ENCODE peak calls at places on chromosomes 2 and 18, in four cellular contexts. G is CD4-positive, alpha-beta memory T cell; K is ovary; Q is effector memory CD4-positive, alpha-beta T cell. X is an unnamed sample.

GRCh38 chr2:206556357-206556949 is 85.8 kb upstream of the FAM237A start:
- DNase-seq in G (peak; percentile 37), K (no peak), Q (no peak), X (peak; percentile 21)

GRCh38 chr18:44548291-44549221 is 132.1 kb upstream of the SETBP1 start:
- DNase-seq in Q (no peak), K (peak; percentile 24), G (no peak), X (peak; percentile 55)

GRCh38 chr2:57516740-57517340 is 529.8 kb upstream of the VRK2 start:
- DNase-seq in Q (no peak), K (no peak), G (peak; percentile 10), X (no peak)

GRCh38 chr2:240441326-240441992 is 6.0 kb downstream of the GPC1 start:
- DNase-seq in G (no peak), Q (no peak), K (no peak), X (no peak)

GRCh38 chr2:54891901-54892300 is 158.3 kb downstream of the RTN4 start:
- DNase-seq in G (no peak), K (no peak), Q (no peak), X (no peak)

GRCh38 chr2:179550849-179551248 is 286.2 kb upstream of the SESTD1 start:
- DNase-seq in G (no peak), Q (no peak), K (no peak), X (no peak)

GRCh38 chr2:216533504-216534068 is 34.9 kb downstream of the RPL37A start:
- DNase-seq in K (no peak), G (no peak), Q (no peak), X (no peak)

GRCh38 chr2:1594281-1595171 is 149.8 kb downstream of the PXDN start:
- DNase-seq in G (no peak), Q (no peak), K (no peak), X (no peak)

GRCh38 chr2:25164526-25164925 is 3.9 kb downstream of the POMC start:
- DNase-seq in Q (no peak), G (no peak), K (no peak), X (no peak)

GRCh38 chr2:207635468-207636200 is 10.4 kb upstream of the METTL21A start:
- DNase-seq in Q (no peak), K (no peak), G (no peak), X (no peak)

GRCh38 chr2:10497797-10498251 is 49.7 kb upstream of the ODC1 start:
- DNase-seq in G (peak; percentile 43), K (no peak), Q (peak; percentile 43), X (peak; percentile 80)
- H3K4me3 ChIP-seq in G (no peak overlapping the region), K (no peak overlapping the region), Q (no peak overlapping the region), X (no peak overlapping the region)

GRCh38 chr2:74235041-74235440 is 36.6 kb downstream of the MTHFD2 start:
- DNase-seq in K (no peak), G (no peak), Q (no peak), X (no peak)
- H3K27ac ChIP-seq in K (no peak overlapping the region), G (no peak overlapping the region), Q (no peak overlapping the region), X (no peak overlapping the region)

GRCh38 chr2:238850096-238850495 is 2.2 kb downstream of the TWIST2 start:
- DNase-seq in K (no peak), Q (no peak), G (no peak), X (no peak)
- H3K4me3 ChIP-seq in K (peak overlapping the region; percentile 63), Q (no peak overlapping the region), G (no peak overlapping the region), X (no peak overlapping the region)

GRCh38 chr2:211846714-211847113 is 691.9 kb downstream of the ERBB4 start:
- DNase-seq in G (no peak), Q (no peak), K (no peak), X (no peak)
- H3K27ac ChIP-seq in G (no peak overlapping the region), Q (no peak overlapping the region), K (no peak overlapping the region), X (no peak overlapping the region)

X was measured in HL-60.